ENCODE peak calls at places on chromosomes 12 and 14, in seven cellular contexts. Q is esophagus squamous epithelium, H is mucosa of descending colon, V is transverse colon, N is Panc1, K is uterus, E is left ventricle myocardium inferior. S is an unnamed sample.
A peak's percentile ranks its signal among the peaks of the same experiment; 100 is the strongest.

GRCh38 chr12:12467701-12468218 is 94.9 kb downstream of the DUSP16 start:
- DNase-seq in V (peak; percentile 30), H (peak; percentile 32), Q (no peak), K (no peak), N (no peak), E (no peak), S (no peak)

GRCh38 chr14:50943943-50944646 is at the start of gene PYGL:
- DNase-seq in Q (no peak), N (no peak), K (peak; percentile 77), V (peak; percentile 78), E (peak; percentile 83), H (peak; percentile 73), S (peak; percentile 59)

GRCh38 chr12:48192861-48193260 is 9.4 kb downstream of the CCDC184 start:
- DNase-seq in V (no peak), N (no peak), E (no peak), K (no peak), H (no peak), Q (no peak), S (no peak)

GRCh38 chr14:93939304-93940229 is 12.4 kb downstream of the FAM181A start:
- DNase-seq in K (peak; percentile 77), V (peak; percentile 87), N (no peak), H (peak; percentile 89), E (peak; percentile 77), Q (peak; percentile 24), S (peak; percentile 87)

GRCh38 chr14:93926209-93926872 is 803 bp upstream of the FAM181A start:
- DNase-seq in Q (no peak), N (no peak), V (no peak), K (no peak), H (no peak), E (no peak), S (no peak)

GRCh38 chr12:32895688-32896437 is 714 bp downstream of the PKP2 start:
- DNase-seq in N (no peak), E (peak; percentile 23), V (peak; percentile 79), K (peak; percentile 16), Q (no peak), H (peak; percentile 73), S (peak; percentile 45)

GRCh38 chr12:50282581-50283229 is 615 bp downstream of the LIMA1 start:
- DNase-seq in H (peak; percentile 62), E (no peak), N (no peak), Q (no peak), K (no peak), V (peak; percentile 17), S (no peak)

GRCh38 chr12:113445544-113446176 is 23.5 kb downstream of the SDSL start:
- DNase-seq in N (no peak), K (no peak), V (no peak), E (no peak), Q (no peak), H (no peak), S (no peak)

GRCh38 chr12:42696424-42697149 is 107.0 kb upstream of the PRICKLE1 start:
- DNase-seq in K (peak; percentile 94), H (peak; percentile 58), Q (no peak), N (no peak), E (peak; percentile 76), V (peak; percentile 61), S (peak; percentile 34)

GRCh38 chr12:27967551-27968054 is 4.9 kb downstream of the PTHLH start:
- DNase-seq in N (no peak), E (no peak), Q (no peak), K (no peak), H (no peak), V (no peak), S (no peak)

GRCh38 chr12:11723993-11724392 is 74.5 kb downstream of the ETV6 start:
- DNase-seq in K (no peak), E (no peak), N (no peak), Q (no peak), H (no peak), V (no peak), S (no peak)

GRCh38 chr12:130641571-130642184 is 74.4 kb downstream of the RIMBP2 start:
- DNase-seq in H (no peak), Q (no peak), K (no peak), V (no peak), E (no peak), N (no peak), S (no peak)

GRCh38 chr12:12704593-12705230 is 8.7 kb upstream of the GPR19 start:
- DNase-seq in N (no peak), E (no peak), K (peak; percentile 56), H (peak; percentile 73), V (peak; percentile 60), Q (no peak), S (no peak)

GRCh38 chr14:63295991-63296630 is 22.6 kb downstream of the GPHB5 start:
- DNase-seq in Q (no peak), V (no peak), H (no peak), E (no peak), N (no peak), K (no peak), S (no peak)

GRCh38 chr12:70240677-70241076 is 2.6 kb upstream of the CNOT2 start:
- DNase-seq in K (no peak), V (no peak), Q (no peak), E (no peak), N (no peak), H (no peak), S (no peak)

GRCh38 chr12:70919597-70920035 is 922 bp downstream of the PTPRR start:
- DNase-seq in H (peak; percentile 3), N (no peak), K (no peak), Q (no peak), V (no peak), E (no peak), S (no peak)

GRCh38 chr12:94994312-94994711 is 9.2 kb downstream of the NDUFA12 start:
- DNase-seq in E (no peak), Q (no peak), K (no peak), V (no peak), H (no peak), N (peak; percentile 15), S (no peak)

GRCh38 chr14:73452341-73453191 is 5.8 kb downstream of the NUMB start:
- DNase-seq in H (peak; percentile 25), N (no peak), K (no peak), E (no peak), Q (no peak), V (no peak), S (no peak)

GRCh38 chr12:10361622-10362021 is 28.2 kb downstream of the KLRK1 start:
- DNase-seq in H (no peak), K (no peak), V (no peak), E (no peak), Q (no peak), N (no peak), S (no peak)

GRCh38 chr12:69389836-69390235 is 30.3 kb downstream of the YEATS4 start:
- DNase-seq in E (no peak), H (no peak), K (no peak), N (no peak), V (no peak), Q (no peak), S (no peak)

GRCh38 chr12:12349711-12350665 is at the start of gene MANSC1:
- DNase-seq in V (peak; percentile 83), E (peak; percentile 67), N (no peak), H (peak; percentile 80), K (peak; percentile 64), Q (no peak), S (peak; percentile 90)

DNA sequence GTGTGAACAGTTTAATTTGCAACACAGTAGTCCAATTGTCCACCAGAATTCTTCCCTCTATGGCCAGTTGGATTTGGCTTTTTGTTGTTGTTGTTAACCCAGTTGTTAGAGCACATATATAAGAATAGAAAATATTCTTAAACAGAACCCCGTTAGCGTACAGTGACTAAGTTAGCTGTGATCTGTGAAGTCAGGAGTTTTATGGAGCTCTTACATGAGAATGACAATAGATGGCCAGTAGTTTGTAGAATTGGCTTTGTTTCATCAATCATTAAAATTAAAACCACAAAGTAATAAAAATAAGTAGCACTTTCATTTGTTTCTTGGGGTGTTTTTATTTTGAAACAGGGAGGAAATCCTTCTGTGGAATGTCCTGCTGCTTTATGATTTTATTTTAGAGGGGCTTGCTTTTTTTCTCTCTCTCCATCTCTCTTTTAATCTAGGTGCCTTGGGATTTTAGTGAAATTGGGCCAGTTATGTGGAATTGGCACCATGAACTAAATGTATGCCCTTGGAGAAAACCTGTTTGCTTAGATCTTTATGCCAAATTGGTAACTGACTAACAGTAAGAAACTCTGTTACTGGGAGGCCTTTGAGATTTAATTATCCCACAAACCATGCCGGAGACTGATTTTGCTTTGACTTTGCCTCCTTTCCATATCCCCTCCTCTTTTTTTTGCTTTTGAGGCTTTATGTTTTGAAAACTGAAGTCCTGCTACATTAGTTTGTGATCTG is 22.9 kb downstream of the FBXW8 start:
- DNase-seq in H (no peak), K (no peak), V (no peak), Q (no peak), E (no peak), N (no peak), S (no peak)
- H3K4me1 ChIP-seq in H (no peaks in the 10 kb centered on the region), K (no peaks in the 10 kb centered on the region), V (peaks cover 16% of the 10 kb centered on the region), Q (peaks cover 10% of the 10 kb centered on the region), E (peaks cover 38% of the 10 kb centered on the region), N (no peaks in the 10 kb centered on the region), S (peaks cover 14% of the 10 kb centered on the region)

GRCh38 chr14:99212199-99212598 is 59.8 kb downstream of the BCL11B start:
- DNase-seq in V (no peak), E (no peak), K (no peak), N (no peak), H (no peak), Q (no peak), S (no peak)
- H3K4me1 ChIP-seq in V (no peaks in the 10 kb centered on the region), E (no peaks in the 10 kb centered on the region), K (no peaks in the 10 kb centered on the region), N (no peaks in the 10 kb centered on the region), H (no peaks in the 10 kb centered on the region), Q (peaks cover 23% of the 10 kb centered on the region), S (no peaks in the 10 kb centered on the region)

DNA sequence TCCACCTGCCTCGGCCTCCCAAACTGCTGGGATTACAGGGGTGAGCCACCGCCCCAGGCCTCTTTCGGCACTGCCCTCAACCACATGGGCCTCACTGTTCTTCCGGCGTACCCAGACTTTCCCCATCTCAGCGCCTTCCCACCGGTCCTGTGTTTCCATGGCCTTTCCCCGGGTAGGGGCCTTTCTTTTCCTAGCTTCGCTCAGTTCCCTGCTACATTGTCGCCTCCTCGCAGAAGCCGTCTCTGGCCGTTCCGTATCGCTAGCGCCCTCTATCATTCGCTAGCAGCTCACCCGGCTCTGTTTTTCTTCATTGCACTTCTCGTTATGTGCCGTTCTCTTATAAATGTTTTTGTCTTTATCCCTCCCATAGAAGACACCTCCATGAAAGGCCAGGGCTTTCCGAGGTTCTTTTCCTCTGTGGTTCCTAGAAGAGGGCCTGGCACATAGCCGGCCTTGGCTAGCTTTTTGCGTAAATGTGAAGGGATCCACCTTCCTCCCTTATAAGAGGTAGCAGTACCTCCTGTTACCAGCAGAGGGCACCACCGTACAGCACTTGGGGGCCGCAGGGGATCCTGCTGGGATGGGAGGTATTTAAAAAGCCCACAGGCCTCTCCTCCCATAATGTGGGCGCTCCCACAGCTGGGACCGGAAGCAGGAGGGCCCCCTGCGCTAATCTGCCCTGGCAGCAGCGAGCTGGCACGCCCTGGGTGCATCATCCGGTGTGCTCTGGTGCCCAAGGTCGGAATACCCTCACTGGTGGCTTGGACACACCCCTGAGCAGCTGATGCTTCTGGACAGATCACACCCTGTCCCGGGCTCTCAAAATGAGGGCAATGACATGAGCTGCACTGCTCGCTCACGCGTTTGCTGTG is 18.8 kb downstream of the TAMALIN start:
- DNase-seq in K (peak; percentile 86), E (peak; percentile 79), V (peak; percentile 90), N (peak; percentile 74), H (peak; percentile 91), Q (no peak), S (peak; percentile 83)
- H3K4me1 ChIP-seq in K (no peaks in the 10 kb centered on the region), E (peaks cover 70% of the 10 kb centered on the region), V (peaks cover 17% of the 10 kb centered on the region), N (peaks cover 6% of the 10 kb centered on the region), H (peaks cover 21% of the 10 kb centered on the region), Q (peaks cover 20% of the 10 kb centered on the region), S (no peaks in the 10 kb centered on the region)

GRCh38 chr14:69247691-69248440 is 12.1 kb upstream of the GALNT16 start:
- DNase-seq in E (no peak), K (peak; percentile 75), Q (no peak), H (no peak), V (peak; percentile 24), N (no peak), S (no peak)
- H3K4me1 ChIP-seq in E (peaks cover 11% of the 10 kb centered on the region), K (no peaks in the 10 kb centered on the region), Q (no peaks in the 10 kb centered on the region), H (no peaks in the 10 kb centered on the region), V (no peaks in the 10 kb centered on the region), N (no peaks in the 10 kb centered on the region), S (no peaks in the 10 kb centered on the region)